ENCODE peak calls at places on chromosomes 5 and 9, in ten cellular contexts. Z is NCI-H1417; J is bronchial epithelial cell; T is adrenal gland; B is LoVo; C is NCI-H524; P is fibroblast of the aortic adventitia; Y is suprapubic skin; O is upper lobe of right lung; N is activated CD8-positive, alpha-beta memory T cell treated with anti-CD3 and anti-CD28 coated beads, Interleukin-2, amount 10 ng/mL, durations not matched to agents 7 days and 5 days. G is an unnamed sample.

GRCh38 chr5:9268226-9268625 is 277.6 kb downstream of the SEMA5A start:
- DNase-seq in O (no peak), Z (no peak), J (no peak), N (no peak), P (no peak), C (no peak), B (no peak), T (no peak), Y (no peak), G (no peak)

GRCh38 chr5:38367410-38367809 is 109.1 kb downstream of the EGFLAM start:
- DNase-seq in T (no peak), P (no peak), Z (no peak), Y (no peak), C (no peak), J (no peak), O (no peak), N (no peak), B (no peak), G (no peak)

GRCh38 chr5:135466178-135467050 is 14.3 kb upstream of the TIFAB start:
- DNase-seq in B (peak), O (peak), Y (peak), N (peak), Z (peak), T (peak), J (peak), P (peak), C (peak), G (peak)

GRCh38 chr5:67530609-67531255 is 334.1 kb upstream of the CD180 start:
- DNase-seq in B (no peak), O (no peak), T (no peak), C (no peak), J (no peak), P (no peak), Z (peak), Y (no peak), N (no peak), G (no peak)

GRCh38 chr5:73690015-73690414 is 64.0 kb downstream of the ARHGEF28 start:
- DNase-seq in N (no peak), Z (no peak), O (no peak), P (no peak), J (no peak), B (no peak), C (no peak), T (no peak), Y (no peak), G (no peak)

GRCh38 chr5:72555871-72556270 is 48.7 kb upstream of the ZNF366 start:
- DNase-seq in Y (no peak), N (no peak), T (no peak), P (no peak), C (peak), O (no peak), Z (no peak), J (no peak), B (no peak), G (no peak)

GRCh38 chr5:141973871-141974595 is 5.1 kb downstream of the RNF14 start:
- DNase-seq in Z (no peak), O (no peak), P (peak), B (no peak), N (no peak), J (peak), T (no peak), C (no peak), Y (no peak), G (no peak)

GRCh38 chr9:112048924-112049785 is 125.9 kb downstream of the SUSD1 start:
- DNase-seq in Y (no peak), J (no peak), O (no peak), C (no peak), Z (no peak), N (no peak), P (peak), B (no peak), T (no peak), G (no peak)

GRCh38 chr5:100846722-100847121 is 56.4 kb downstream of the ST8SIA4 start:
- DNase-seq in Y (no peak), O (no peak), J (no peak), Z (no peak), P (peak), C (no peak), N (no peak), B (no peak), T (no peak), G (no peak)

GRCh38 chr5:43396762-43397304 is 15.4 kb downstream of the CCL28 start:
- DNase-seq in B (no peak), C (peak), J (peak), O (peak), Z (no peak), Y (peak), N (peak), P (peak), T (peak), G (peak)

GRCh38 chr5:36688722-36689121 is 82.3 kb downstream of the SLC1A3 start:
- DNase-seq in J (peak), Y (no peak), P (no peak), C (peak), Z (no peak), N (no peak), T (no peak), O (no peak), B (peak), G (no peak)

GRCh38 chr5:2169862-2170820 is 287.4 kb upstream of the IRX4 start:
- DNase-seq in O (no peak), T (peak), J (no peak), N (no peak), B (no peak), C (peak), Z (peak), P (no peak), Y (peak), G (peak)

GRCh38 chr5:180486636-180487149 is 7.5 kb upstream of the CNOT6 start:
- DNase-seq in C (no peak), J (peak), O (peak), P (no peak), T (no peak), Y (no peak), Z (no peak), N (no peak), B (no peak), G (no peak)

GRCh38 chr5:59249160-59249559 is 644.4 kb downstream of the PDE4D start:
- DNase-seq in P (no peak), T (no peak), C (no peak), O (no peak), Z (no peak), Y (no peak), J (no peak), N (no peak), B (no peak), G (no peak)

GRCh38 chr9:108316633-108317032 is 539.2 kb downstream of the ACTL7B start:
- DNase-seq in P (no peak), O (no peak), T (no peak), J (peak), N (no peak), Z (no peak), B (no peak), Y (no peak), C (no peak), G (no peak)